ENCODE peak calls at places on chromosomes 4 and X, in ten cellular contexts. C is H1, K is sigmoid colon, N is Peyer's patch, D is heart left ventricle, L is body of pancreas, F is thyroid gland, Q is tibial nerve, G is HCT116, J is IMR-90. T is an unnamed sample.

GRCh38 chr4:87410157-87410556 is 12.2 kb upstream of the NUDT9 start:
- DNase-seq in C (no peak), K (no peak), N (no peak), D (no peak), L (no peak), F (no peak), Q (no peak), G (no peak), J (peak; percentile 30), T (no peak)

GRCh38 chr4:75995727-75996126 is 5.0 kb upstream of the SDAD1 start:
- DNase-seq in C (no peak), K (no peak), N (no peak), D (no peak), L (no peak), F (peak; percentile 18), Q (no peak), G (peak; percentile 42), J (peak; percentile 65), T (no peak)

GRCh38 chr4:56739104-56739777 is 58.1 kb upstream of the HOPX start:
- DNase-seq in C (no peak), K (no peak), N (no peak), D (no peak), L (no peak), F (no peak), Q (no peak), G (no peak), J (peak; percentile 32), T (no peak)

GRCh38 chr4:166198921-166199320 is 325.9 kb downstream of the TLL1 start:
- DNase-seq in C (no peak), K (no peak), N (no peak), D (no peak), L (no peak), F (no peak), Q (no peak), G (no peak), J (no peak), T (no peak)

GRCh38 chr4:110636677-110637407 is 14.0 kb upstream of the PITX2 start:
- DNase-seq in C (peak; percentile 89), K (no peak), N (no peak), D (no peak), L (no peak), F (no peak), Q (no peak), G (peak; percentile 57), J (peak; percentile 72), T (no peak)

GRCh38 chr4:139950568-139950967 is 203.4 kb downstream of the MAML3 start:
- DNase-seq in C (no peak), K (no peak), N (no peak), D (no peak), L (no peak), F (no peak), Q (no peak), G (no peak), J (no peak), T (no peak)

GRCh38 chr4:137794779-137795178 is 262.5 kb upstream of the PCDH18 start:
- DNase-seq in C (no peak), K (no peak), N (no peak), D (no peak), L (no peak), F (no peak), Q (no peak), G (no peak), J (no peak), T (no peak)

GRCh38 chrX:53930513-53931380 is 113.5 kb downstream of the PHF8 start:
- DNase-seq in C (no peak), K (no peak), N (no peak), D (no peak), L (no peak), F (no peak), Q (no peak), G (no peak), J (peak; percentile 65), T (no peak)

GRCh38 chrX:70442224-70442623 is 2.4 kb upstream of the DLG3 start:
- DNase-seq in C (no peak), K (no peak), N (no peak), D (no peak), L (no peak), F (no peak), Q (no peak), G (no peak), J (no peak), T (no peak)

GRCh38 chr4:139951051-139951450 is 202.9 kb downstream of the MAML3 start:
- DNase-seq in C (no peak), K (no peak), N (no peak), D (no peak), L (no peak), F (no peak), Q (no peak), G (no peak), J (no peak), T (peak; percentile 57)

GRCh38 chrX:139304471-139304870 is 226.1 kb upstream of the F9 start:
- DNase-seq in C (no peak), K (no peak), N (no peak), D (no peak), L (no peak), F (no peak), Q (no peak), G (no peak), J (no peak), T (no peak)

GRCh38 chrX:96984538-96984937 is 100.8 kb downstream of the RPA4 start:
- DNase-seq in C (no peak), K (no peak), N (no peak), D (no peak), L (no peak), F (no peak), Q (no peak), G (no peak), J (peak; percentile 53), T (no peak)

GRCh38 chrX:123424546-123424945 is 240.5 kb downstream of the GRIA3 start:
- DNase-seq in C (no peak), K (no peak), N (no peak), D (no peak), L (no peak), F (no peak), Q (no peak), G (no peak), J (peak; percentile 27), T (no peak)

GRCh38 chrX:115452256-115452655 is 108.7 kb upstream of the PLS3 start:
- DNase-seq in C (no peak), K (no peak), N (no peak), D (no peak), L (no peak), F (no peak), Q (no peak), G (no peak), J (no peak), T (no peak)

GRCh38 chr4:5940470-5941203 is 47.8 kb upstream of the CRMP1 start:
- DNase-seq in C (no peak), K (peak; percentile 9), N (no peak), D (no peak), L (no peak), F (no peak), Q (no peak), G (peak; percentile 13), J (peak; percentile 10), T (no peak)

GRCh38 chr4:58274553-58274952 is 1164.4 kb upstream of the IGFBP7 start:
- DNase-seq in C (no peak), K (no peak), N (no peak), D (no peak), L (no peak), F (no peak), Q (no peak), G (no peak), J (no peak), T (no peak)
- H3K4me1 ChIP-seq in C (no peaks in the 10 kb centered on the region), K (no peaks in the 10 kb centered on the region), N (no peaks in the 10 kb centered on the region), D (no peaks in the 10 kb centered on the region), L (no peaks in the 10 kb centered on the region), F (no peaks in the 10 kb centered on the region), Q (no peaks in the 10 kb centered on the region), G (no peaks in the 10 kb centered on the region), J (no peaks in the 10 kb centered on the region), T (no peaks in the 10 kb centered on the region)

GRCh38 chrX:144946696-144947095 is 300.6 kb upstream of the SPANXN1 start:
- DNase-seq in C (no peak), K (no peak), N (no peak), D (no peak), L (no peak), F (no peak), Q (no peak), G (no peak), J (no peak), T (no peak)
- TF ChIP-seq CTCF in C (no peak), K (no peak), N (no peak), D (no peak), L (no peak), F (no peak), Q (no peak), G (no peak), J (no peak), T (no peak)

GRCh38 chr4:8439168-8439567 is 1.4 kb downstream of the ACOX3 start:
- DNase-seq in C (no peak), K (no peak), N (no peak), D (no peak), L (peak; percentile 74), F (no peak), Q (no peak), G (no peak), J (peak; percentile 61), T (no peak)

GRCh38 chr4:8438743-8439142 is 1.8 kb downstream of the ACOX3 start:
- DNase-seq in C (no peak), K (no peak), N (no peak), D (no peak), L (peak; percentile 25), F (peak; percentile 95), Q (no peak), G (no peak), J (no peak), T (no peak)

GRCh38 chr4:8433181-8433580 is 7.3 kb downstream of the ACOX3 start:
- DNase-seq in C (no peak), K (no peak), N (no peak), D (no peak), L (no peak), F (peak; percentile 50), Q (no peak), G (no peak), J (no peak), T (no peak)

GRCh38 chr4:8434251-8435073 is 6.1 kb downstream of the ACOX3 start:
- DNase-seq in C (no peak), K (no peak), N (no peak), D (no peak), L (no peak), F (peak; percentile 51), Q (no peak), G (no peak), J (no peak), T (no peak)

GRCh38 chr4:8435656-8436121 is 4.8 kb downstream of the ACOX3 start:
- DNase-seq in C (no peak), K (no peak), N (no peak), D (no peak), L (no peak), F (peak; percentile 72), Q (no peak), G (no peak), J (peak; percentile 15), T (no peak)
- TF ChIP-seq POLR2A in C (no peak), K (no peak), N (no peak), D (no peak), L (no peak), F (no peak), Q (no peak), G (no peak), J (no peak), T (no peak)

DNA sequence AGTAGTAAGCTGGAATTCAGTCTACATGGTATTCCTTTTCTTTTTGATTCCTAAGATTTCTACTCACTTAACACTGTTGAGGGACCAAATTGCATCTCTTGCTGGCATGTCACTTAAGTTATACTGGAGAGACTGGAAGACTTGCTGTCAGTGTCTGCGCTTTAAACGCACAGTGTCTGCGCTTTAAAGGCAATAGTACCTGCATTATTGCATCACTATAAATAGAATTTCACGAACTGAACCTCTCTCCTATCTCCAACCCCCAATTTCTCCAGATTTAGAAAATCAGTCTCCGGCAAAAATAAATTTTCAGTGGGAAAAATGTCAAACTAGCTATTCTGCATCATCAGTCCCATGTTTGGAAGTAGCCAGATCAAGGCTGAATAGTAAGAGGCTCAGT is 21.2 kb downstream of the SMAD1 start:
- DNase-seq in C (no peak), K (no peak), N (no peak), D (no peak), L (no peak), F (no peak), Q (no peak), G (no peak), J (no peak), T (no peak)
- H3K4me1 ChIP-seq in C (peaks cover 8% of the 10 kb centered on the region), K (peaks cover 64% of the 10 kb centered on the region), N (peaks cover 22% of the 10 kb centered on the region), D (peaks cover 66% of the 10 kb centered on the region), L (peaks cover 64% of the 10 kb centered on the region), F (peaks cover 45% of the 10 kb centered on the region), Q (no peaks in the 10 kb centered on the region), G (peaks cover 3% of the 10 kb centered on the region), J (no peaks in the 10 kb centered on the region), T (no peaks in the 10 kb centered on the region)